ENCODE peak calls at places on chromosomes 16 and 17, in five cellular contexts. F is WTC11, Q is HepG2, X is GM12878, R is K562. U is an unnamed sample.

GRCh38 chr16:4409081-4409932 is 7.1 kb downstream of the CORO7 start:
- DNase-seq in X (no peak), F (no peak), R (no peak), Q (no peak), U (peak)

GRCh38 chr16:68257251-68257905 is 6.9 kb upstream of the SLC7A6 start:
- DNase-seq in R (no peak), F (no peak), Q (no peak), X (no peak), U (no peak)

GRCh38 chr17:38749222-38750043 is 1.3 kb upstream of the PCGF2 start:
- DNase-seq in Q (peak), F (peak), R (peak), X (no peak), U (peak)

GRCh38 chr17:4515501-4515900 is 16.8 kb downstream of the SPNS2 start:
- DNase-seq in Q (no peak), F (no peak), R (no peak), X (no peak), U (no peak)

GRCh38 chr16:77331802-77332586 is 102.8 kb downstream of the ADAMTS18 start:
- DNase-seq in R (no peak), Q (no peak), F (no peak), X (no peak), U (no peak)

GRCh38 chr17:74782571-74782970 is 6.4 kb upstream of the NAT9 start:
- DNase-seq in F (no peak), R (no peak), Q (no peak), X (no peak), U (no peak)

GRCh38 chr16:14199624-14200023 is 128.5 kb downstream of the MRTFB start:
- DNase-seq in F (no peak), R (no peak), Q (no peak), X (no peak), U (no peak)

GRCh38 chr16:50146479-50147435 is 6.3 kb upstream of the TENT4B start:
- DNase-seq in F (no peak), R (no peak), Q (no peak), X (no peak), U (no peak)

GRCh38 chr16:59909262-59909661 is 1175.1 kb upstream of the GOT2 start:
- DNase-seq in F (no peak), Q (no peak), X (no peak), R (no peak), U (no peak)

GRCh38 chr17:7557825-7558543 is 566 bp upstream of the TNFSF13 start:
- DNase-seq in R (no peak), F (peak), Q (peak), X (no peak), U (peak)

GRCh38 chr17:75525806-75526554 is 483 bp downstream of the LLGL2 start:
- DNase-seq in Q (peak), X (no peak), F (peak), R (no peak), U (no peak)

GRCh38 chr17:20066253-20066652 is 57.1 kb downstream of the SPECC1 start:
- DNase-seq in X (no peak), Q (no peak), R (no peak), F (no peak), U (peak)

GRCh38 chr17:14464741-14465140 is 163.9 kb downstream of the HS3ST3B1 start:
- DNase-seq in R (no peak), F (no peak), Q (no peak), X (no peak), U (no peak)

GRCh38 chr16:81137012-81137335 is 40.8 kb upstream of the GCSH start:
- DNase-seq in Q (no peak), R (no peak), F (no peak), X (no peak), U (peak)

GRCh38 chr16:963913-964695 is 6.7 kb downstream of the LMF1 start:
- DNase-seq in Q (no peak), X (no peak), F (no peak), R (no peak), U (no peak)

GRCh38 chr16:84718-85452 is 6.9 kb downstream of the MPG start:
- DNase-seq in R (no peak), X (peak), F (no peak), Q (no peak), U (no peak)

GRCh38 chr16:54270711-54271110 is 15.9 kb downstream of the IRX3 start:
- DNase-seq in R (peak), F (no peak), Q (no peak), X (no peak), U (no peak)

GRCh38 chr17:45312477-45313418 is 4.1 kb downstream of the MAP3K14 start:
- DNase-seq in Q (no peak), R (no peak), X (no peak), F (no peak), U (no peak)

GRCh38 chr16:261031-261691 is 14.6 kb downstream of the RGS11 start:
- DNase-seq in X (no peak), F (no peak), Q (no peak), R (no peak), U (no peak)

GRCh38 chr16:2719328-2720062 is 529 bp downstream of the PRSS27 start:
- DNase-seq in X (no peak), Q (peak), F (no peak), R (no peak), U (no peak)

GRCh38 chr17:38341035-38341721 is 2.6 kb downstream of the GPR179 start:
- DNase-seq in Q (peak), F (peak), X (no peak), R (no peak), U (no peak)

GRCh38 chr16:80806957-80807356 is 2.6 kb upstream of the CDYL2 start:
- DNase-seq in X (no peak), F (no peak), R (no peak), Q (peak), U (no peak)

GRCh38 chr17:39576187-39576586 is 31.5 kb downstream of the NEUROD2 start:
- DNase-seq in X (no peak), R (no peak), Q (peak), F (peak), U (peak)

GRCh38 chr17:75684249-75684648 is 17.1 kb downstream of the SAP30BP start:
- DNase-seq in F (no peak), Q (no peak), X (no peak), R (no peak), U (no peak)

GRCh38 chr17:65917560-65917959 is 274.4 kb downstream of the CEP112 start:
- DNase-seq in R (no peak), Q (no peak), F (no peak), X (no peak), U (no peak)

GRCh38 chr17:78383725-78384471 is 5.4 kb downstream of the PGS1 start:
- DNase-seq in X (peak), F (no peak), R (no peak), Q (no peak), U (no peak)
- TF ChIP-seq ESRRA in X (no peak), F (no peak), R (no peak), Q (no peak), U (no peak)

GRCh38 chr16:55832788-55833583 is at the start of gene CES1:
- DNase-seq in R (no peak), X (no peak), Q (peak), F (no peak), U (no peak)
- TF ChIP-seq ESRRA in R (no peak), X (no peak), Q (peak), F (no peak), U (no peak)

GRCh38 chr17:72916991-72917390 is 175.5 kb downstream of the SLC39A11 start:
- DNase-seq in Q (no peak), R (no peak), F (no peak), X (no peak), U (no peak)

GRCh38 chr17:72913315-72913714 is 179.2 kb downstream of the SLC39A11 start:
- DNase-seq in Q (no peak), F (no peak), X (no peak), R (no peak), U (no peak)

GRCh38 chr17:72920513-72920912 is 172.0 kb downstream of the SLC39A11 start:
- DNase-seq in F (no peak), X (no peak), Q (no peak), R (no peak), U (no peak)

GRCh38 chr17:72915631-72916081 is 176.8 kb downstream of the SLC39A11 start:
- DNase-seq in X (no peak), F (no peak), R (no peak), Q (no peak), U (no peak)
- TF ChIP-seq ESRRA in X (no peak), F (no peak), R (no peak), Q (no peak), U (no peak)

GRCh38 chr16:22262460-22262859 is 34.7 kb upstream of the POLR3E start:
- DNase-seq in F (no peak), Q (no peak), X (no peak), R (no peak), U (no peak)

GRCh38 chr16:22267764-22268163 is 29.4 kb upstream of the POLR3E start:
- DNase-seq in R (no peak), F (no peak), Q (no peak), X (no peak), U (no peak)

GRCh38 chr16:22265351-22265750 is 31.9 kb upstream of the POLR3E start:
- DNase-seq in X (no peak), F (no peak), Q (no peak), R (no peak), U (no peak)

GRCh38 chr16:22266546-22266945 is 30.7 kb upstream of the POLR3E start:
- DNase-seq in F (no peak), Q (no peak), X (no peak), R (no peak), U (no peak)

DNA sequence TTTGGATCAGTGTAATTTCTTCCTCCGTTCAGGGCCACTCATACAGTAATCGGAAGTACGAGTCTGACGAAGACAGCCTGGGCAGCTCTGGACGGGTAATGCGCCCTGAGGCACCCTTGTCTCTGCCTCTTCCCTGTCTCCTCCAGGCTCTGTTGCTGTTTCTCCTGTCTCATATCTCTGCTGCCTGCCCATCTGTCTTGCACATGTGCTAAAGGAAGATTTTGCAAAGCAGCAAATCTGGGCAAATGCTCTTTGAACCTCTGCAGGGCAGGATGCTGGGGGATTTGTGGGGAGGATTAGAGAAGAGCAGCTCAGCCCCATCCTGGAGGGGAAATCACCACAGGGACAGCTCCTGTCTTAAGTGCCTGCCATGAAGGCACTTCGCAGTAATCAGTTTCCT is 32.4 kb upstream of the POLR3E start:
- DNase-seq in R (no peak), F (no peak), X (no peak), Q (no peak), U (no peak)
- TF ChIP-seq ESRRA in R (no peak), F (no peak), X (no peak), Q (no peak), U (no peak)

GRCh38 chr17:40659909-40660308 is 5.1 kb downstream of the KRT222 start:
- DNase-seq in X (no peak), Q (no peak), F (no peak), R (no peak), U (no peak)
- TF ChIP-seq ESRRA in X (no peak), Q (no peak), F (no peak), R (no peak), U (no peak)

GRCh38 chr17:47279062-47279801 is 25.6 kb downstream of the ITGB3 start:
- DNase-seq in Q (no peak), F (no peak), R (peak), X (peak), U (no peak)
- TF ChIP-seq ESRRA in Q (no peak), F (no peak), R (no peak), X (no peak), U (no peak)

DNA sequence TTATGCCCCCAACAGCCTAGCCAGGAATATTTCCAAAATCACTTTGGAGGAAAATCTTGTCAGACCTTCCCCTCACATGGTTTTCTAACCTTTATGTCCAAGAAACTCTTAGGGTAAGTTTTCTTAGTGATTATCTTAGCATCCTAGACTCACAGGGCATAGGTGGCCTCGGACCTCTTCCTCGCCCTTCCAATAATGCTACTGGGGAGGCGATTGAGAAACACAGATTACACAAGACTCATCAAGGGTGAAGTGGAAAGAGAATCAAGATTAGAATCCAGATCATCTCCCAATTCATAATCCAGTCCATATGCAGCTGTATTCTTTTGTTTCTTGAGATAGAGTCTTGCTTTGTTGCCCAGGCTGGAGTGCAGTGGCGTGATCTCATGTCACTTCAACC is 358.4 kb upstream of the CDH5 start:
- DNase-seq in Q (no peak), R (no peak), F (no peak), X (no peak), U (no peak)
- TF ChIP-seq ESRRA in Q (no peak), R (no peak), F (no peak), X (no peak), U (no peak)

GRCh38 chr17:17664073-17664470 is 17.2 kb upstream of the RAI1 start:
- DNase-seq in R (no peak), F (no peak), X (no peak), Q (no peak), U (no peak)

GRCh38 chr17:17667231-17667630 is 14.0 kb upstream of the RAI1 start:
- DNase-seq in X (no peak), Q (no peak), R (no peak), F (no peak), U (no peak)

GRCh38 chr17:17667947-17668346 is 13.3 kb upstream of the RAI1 start:
- DNase-seq in F (no peak), X (no peak), Q (no peak), R (no peak), U (no peak)

GRCh38 chr17:17665255-17665654 is 16.0 kb upstream of the RAI1 start:
- DNase-seq in R (no peak), X (no peak), F (no peak), Q (no peak), U (no peak)

DNA sequence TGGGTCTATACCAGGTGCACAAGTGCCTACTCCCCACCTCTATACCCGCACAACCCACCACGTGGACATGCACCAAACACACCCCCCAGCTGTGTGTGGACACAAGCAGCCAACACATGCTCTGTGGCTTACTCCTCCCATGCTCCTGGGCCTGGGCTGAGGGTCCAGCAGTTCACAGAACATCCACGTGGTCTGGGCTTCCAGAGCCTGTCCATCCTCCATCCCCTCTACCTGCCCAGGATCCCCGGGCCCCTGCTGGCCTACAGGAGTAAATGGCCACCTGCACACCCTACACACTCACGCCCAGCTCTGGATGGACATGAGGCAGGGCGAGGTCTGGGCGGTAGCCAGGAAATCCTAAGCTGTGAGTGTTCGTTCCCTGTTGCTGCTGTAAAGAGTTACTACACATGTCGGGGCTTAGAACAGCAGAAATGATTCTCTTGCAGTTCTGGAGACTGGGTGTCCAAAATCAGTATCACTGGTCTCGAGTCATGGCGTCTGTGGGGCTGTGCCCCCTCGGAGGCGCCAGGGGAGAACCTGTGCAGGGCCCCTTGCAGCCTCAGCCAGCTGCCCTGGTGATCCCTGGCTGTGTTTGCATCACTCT is 15.0 kb upstream of the RAI1 start:
- DNase-seq in R (no peak), X (no peak), Q (peak), F (no peak), U (no peak)
- TF ChIP-seq ESRRA in R (no peak), X (no peak), Q (no peak), F (no peak), U (no peak)

GRCh38 chr17:29357821-29358232 is 32.3 kb upstream of the TAOK1 start:
- DNase-seq in Q (no peak), R (no peak), F (no peak), X (peak), U (no peak)
- TF ChIP-seq ESRRA in Q (no peak), R (no peak), F (no peak), X (no peak), U (no peak)

DNA sequence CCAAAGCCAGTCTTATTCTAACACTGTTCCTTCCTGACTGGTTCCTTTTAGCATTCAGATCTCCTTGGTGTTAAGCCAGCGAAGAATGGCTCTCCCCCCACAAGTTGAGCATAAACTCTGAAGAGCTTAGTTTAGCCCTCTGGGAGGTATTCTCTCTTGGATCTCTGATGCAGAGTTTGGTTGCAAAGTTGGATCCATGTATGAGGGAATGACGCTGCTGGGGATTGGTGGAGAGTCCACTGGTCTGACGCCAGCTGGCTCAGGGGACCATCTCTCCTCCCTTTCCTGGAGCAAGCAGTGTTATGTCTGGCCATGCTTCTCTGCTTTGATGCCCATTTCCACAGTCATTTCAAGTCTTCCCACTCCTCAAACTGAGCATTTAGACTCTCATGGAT is 193.1 kb upstream of the CDH11 start:
- DNase-seq in R (no peak), X (no peak), F (no peak), Q (no peak), U (no peak)
- TF ChIP-seq ESRRA in R (no peak), X (no peak), F (no peak), Q (no peak), U (no peak)

U was measured in A549.